ENCODE peak calls at places on chromosome 1, in four cellular contexts. One of them, this sample, is unnamed.

GRCh38 chr1:207815913-207816312 is 64.1 kb downstream of the CD46 start:
- DNase-seq in activated CD8-positive, alpha-beta T cell treated with anti-CD3 and anti-CD28 coated beads, Interleukin-2, amount 10 ng/mL, durations not matched to agents 7 days and 5 days: peak
- DNase-seq in NCI-H1048: no peak
- DNase-seq in Daoy: peak
- DNase-seq in this sample: no peak

GRCh38 chr1:234558186-234558836 is 51.7 kb downstream of the IRF2BP2 start:
- DNase-seq in activated CD8-positive, alpha-beta T cell treated with anti-CD3 and anti-CD28 coated beads, Interleukin-2, amount 10 ng/mL, durations not matched to agents 7 days and 5 days: no peak
- DNase-seq in NCI-H1048: no peak
- DNase-seq in Daoy: peak
- DNase-seq in this sample: no peak

GRCh38 chr1:156421062-156421938 is 52.3 kb downstream of the RHBG start:
- DNase-seq in activated CD8-positive, alpha-beta T cell treated with anti-CD3 and anti-CD28 coated beads, Interleukin-2, amount 10 ng/mL, durations not matched to agents 7 days and 5 days: peak
- DNase-seq in Daoy: peak
- DNase-seq in NCI-H1048: peak
- DNase-seq in this sample: peak

GRCh38 chr1:44327679-44328491 is 27.2 kb downstream of the ERI3 start:
- DNase-seq in Daoy: peak
- DNase-seq in NCI-H1048: peak
- DNase-seq in activated CD8-positive, alpha-beta T cell treated with anti-CD3 and anti-CD28 coated beads, Interleukin-2, amount 10 ng/mL, durations not matched to agents 7 days and 5 days: no peak
- DNase-seq in this sample: peak

GRCh38 chr1:232423591-232423990 is 206.3 kb downstream of the SIPA1L2 start:
- DNase-seq in NCI-H1048: no peak
- DNase-seq in Daoy: no peak
- DNase-seq in activated CD8-positive, alpha-beta T cell treated with anti-CD3 and anti-CD28 coated beads, Interleukin-2, amount 10 ng/mL, durations not matched to agents 7 days and 5 days: no peak
- DNase-seq in this sample: no peak

GRCh38 chr1:26161408-26162219 is 2.7 kb downstream of the FAM110D start:
- DNase-seq in activated CD8-positive, alpha-beta T cell treated with anti-CD3 and anti-CD28 coated beads, Interleukin-2, amount 10 ng/mL, durations not matched to agents 7 days and 5 days: peak
- DNase-seq in NCI-H1048: no peak
- DNase-seq in Daoy: peak
- DNase-seq in this sample: no peak

GRCh38 chr1:14598498-14599172 is at the start of gene KAZN:
- DNase-seq in activated CD8-positive, alpha-beta T cell treated with anti-CD3 and anti-CD28 coated beads, Interleukin-2, amount 10 ng/mL, durations not matched to agents 7 days and 5 days: no peak
- DNase-seq in Daoy: peak
- DNase-seq in NCI-H1048: peak
- DNase-seq in this sample: no peak

GRCh38 chr1:213767683-213768082 is 220.1 kb upstream of the PROX1 start:
- DNase-seq in NCI-H1048: no peak
- DNase-seq in activated CD8-positive, alpha-beta T cell treated with anti-CD3 and anti-CD28 coated beads, Interleukin-2, amount 10 ng/mL, durations not matched to agents 7 days and 5 days: no peak
- DNase-seq in Daoy: no peak
- DNase-seq in this sample: no peak

GRCh38 chr1:246682231-246682895 is 41.8 kb upstream of the SCCPDH start:
- DNase-seq in Daoy: no peak
- DNase-seq in NCI-H1048: no peak
- DNase-seq in activated CD8-positive, alpha-beta T cell treated with anti-CD3 and anti-CD28 coated beads, Interleukin-2, amount 10 ng/mL, durations not matched to agents 7 days and 5 days: no peak
- DNase-seq in this sample: no peak

GRCh38 chr1:14037101-14037807 is 337.3 kb downstream of the PRDM2 start:
- DNase-seq in NCI-H1048: no peak
- DNase-seq in Daoy: peak
- DNase-seq in activated CD8-positive, alpha-beta T cell treated with anti-CD3 and anti-CD28 coated beads, Interleukin-2, amount 10 ng/mL, durations not matched to agents 7 days and 5 days: no peak
- DNase-seq in this sample: no peak

GRCh38 chr1:5740865-5741860 is 251.1 kb downstream of the NPHP4 start:
- DNase-seq in NCI-H1048: no peak
- DNase-seq in activated CD8-positive, alpha-beta T cell treated with anti-CD3 and anti-CD28 coated beads, Interleukin-2, amount 10 ng/mL, durations not matched to agents 7 days and 5 days: no peak
- DNase-seq in Daoy: no peak
- DNase-seq in this sample: no peak

GRCh38 chr1:19468397-19468956 is 16.9 kb downstream of the CAPZB start:
- DNase-seq in activated CD8-positive, alpha-beta T cell treated with anti-CD3 and anti-CD28 coated beads, Interleukin-2, amount 10 ng/mL, durations not matched to agents 7 days and 5 days: peak
- DNase-seq in Daoy: peak
- DNase-seq in NCI-H1048: no peak
- DNase-seq in this sample: no peak